ENCODE peak calls at places on chromosomes 7 and 10, in seven cellular contexts. One of them, this sample, is unnamed.

GRCh38 chr7:74307738-74308505 is 18.7 kb downstream of the CLIP2 start:
- DNase-seq in dorsolateral prefrontal cortex: no peak
- DNase-seq in EL: no peak
- DNase-seq in glutamatergic neuron: no peak
- DNase-seq in left colon: no peak
- DNase-seq in AML-193: no peak
- DNase-seq in T1000: no peak
- DNase-seq in this sample: no peak

GRCh38 chr7:85587777-85588176 is 400.9 kb upstream of the SEMA3D start:
- DNase-seq in EL: peak; percentile 80
- DNase-seq in AML-193: no peak
- DNase-seq in left colon: no peak
- DNase-seq in T1000: no peak
- DNase-seq in glutamatergic neuron: no peak
- DNase-seq in dorsolateral prefrontal cortex: no peak
- DNase-seq in this sample: no peak

GRCh38 chr10:57799625-57800024 is 468.1 kb downstream of the IPMK start:
- DNase-seq in AML-193: no peak
- DNase-seq in glutamatergic neuron: no peak
- DNase-seq in left colon: no peak
- DNase-seq in dorsolateral prefrontal cortex: no peak
- DNase-seq in T1000: no peak
- DNase-seq in EL: no peak
- DNase-seq in this sample: no peak

GRCh38 chr10:81000781-81001180 is 463.1 kb downstream of the SH2D4B start:
- DNase-seq in AML-193: no peak
- DNase-seq in EL: no peak
- DNase-seq in glutamatergic neuron: no peak
- DNase-seq in T1000: no peak
- DNase-seq in left colon: no peak
- DNase-seq in dorsolateral prefrontal cortex: no peak
- DNase-seq in this sample: no peak

GRCh38 chr10:3668276-3668960 is 116.6 kb downstream of the KLF6 start:
- DNase-seq in left colon: peak; percentile 32
- DNase-seq in T1000: no peak
- DNase-seq in glutamatergic neuron: peak; percentile 24
- DNase-seq in dorsolateral prefrontal cortex: no peak
- DNase-seq in EL: peak; percentile 81
- DNase-seq in AML-193: no peak
- DNase-seq in this sample: no peak

GRCh38 chr7:150415161-150416160 is 35.0 kb upstream of the GIMAP8 start:
- DNase-seq in EL: no peak
- DNase-seq in left colon: no peak
- DNase-seq in dorsolateral prefrontal cortex: no peak
- DNase-seq in T1000: no peak
- DNase-seq in AML-193: no peak
- DNase-seq in glutamatergic neuron: no peak
- DNase-seq in this sample: no peak

GRCh38 chr10:53606951-53607350 is 834.4 kb upstream of the MBL2 start:
- DNase-seq in glutamatergic neuron: no peak
- DNase-seq in left colon: no peak
- DNase-seq in T1000: no peak
- DNase-seq in EL: no peak
- DNase-seq in AML-193: no peak
- DNase-seq in dorsolateral prefrontal cortex: no peak
- DNase-seq in this sample: no peak

GRCh38 chr7:79361214-79361613 is 92.3 kb downstream of the MAGI2 start:
- DNase-seq in AML-193: no peak
- DNase-seq in glutamatergic neuron: no peak
- DNase-seq in T1000: no peak
- DNase-seq in dorsolateral prefrontal cortex: no peak
- DNase-seq in EL: no peak
- DNase-seq in left colon: no peak
- DNase-seq in this sample: no peak

This sample was measured in GF-D8.